ENCODE peak calls at places on chromosomes 1 and 21, in five cellular contexts. O, Q, N, A and H are unnamed samples.

GRCh38 chr1:11289064-11289463 is 16.1 kb downstream of the UBIAD1 start:
- DNase-seq in A (no peak), O (no peak), N (no peak), Q (no peak), H (no peak)

GRCh38 chr1:87518794-87519193 is 190.1 kb downstream of the LMO4 start:
- DNase-seq in A (no peak), O (no peak), Q (no peak), N (no peak), H (no peak)

GRCh38 chr1:33875857-33876256 is 12.0 kb downstream of the HMGB4 start:
- DNase-seq in A (no peak), O (no peak), Q (no peak), N (no peak), H (no peak)

GRCh38 chr1:52502789-52503188 is 50.1 kb downstream of the TUT4 start:
- DNase-seq in N (no peak), Q (no peak), O (no peak), A (no peak), H (no peak)

GRCh38 chr1:221891708-221892107 is 149.8 kb upstream of the DUSP10 start:
- DNase-seq in Q (no peak), N (no peak), A (no peak), O (no peak), H (no peak)

GRCh38 chr1:213761845-213762407 is 225.8 kb upstream of the PROX1 start:
- DNase-seq in N (no peak), A (peak; percentile 18), O (no peak), Q (peak; percentile 27), H (no peak)

GRCh38 chr21:38388219-38388618 is 110.1 kb downstream of the ERG start:
- DNase-seq in Q (no peak), A (no peak), O (no peak), N (no peak), H (no peak)

GRCh38 chr1:25017436-25018109 is 87.5 kb upstream of the RUNX3 start:
- DNase-seq in Q (no peak), A (no peak), O (no peak), N (no peak), H (no peak)

GRCh38 chr1:42081475-42081874 is 71.7 kb upstream of the GUCA2B start:
- DNase-seq in A (no peak), Q (no peak), N (no peak), O (no peak), H (no peak)

GRCh38 chr1:243939167-243939848 is 89.3 kb upstream of the AKT3 start:
- DNase-seq in N (no peak), O (no peak), Q (no peak), A (no peak), H (no peak)

GRCh38 chr1:234926574-234927311 is 201.9 kb downstream of the TOMM20 start:
- DNase-seq in N (no peak), A (no peak), Q (peak; percentile 66), O (no peak), H (no peak)

GRCh38 chr1:112515311-112516009 is 6.7 kb downstream of the WNT2B start:
- DNase-seq in A (no peak), N (no peak), O (no peak), Q (no peak), H (no peak)

GRCh38 chr1:57421366-57421765 is 2.5 kb downstream of the DAB1 start:
- DNase-seq in A (no peak), Q (no peak), N (no peak), O (no peak), H (no peak)

GRCh38 chr1:221039616-221040015 is 160.4 kb downstream of the HLX start:
- DNase-seq in O (no peak), N (no peak), Q (no peak), A (no peak), H (no peak)

GRCh38 chr21:41970751-41971653 is 17.2 kb upstream of the C2CD2 start:
- DNase-seq in Q (no peak), A (no peak), O (no peak), N (no peak), H (no peak)

GRCh38 chr1:203439086-203439620 is 36.5 kb upstream of the PRELP start:
- DNase-seq in A (no peak), O (no peak), N (no peak), Q (no peak), H (no peak)

GRCh38 chr1:76279387-76279748 is 204.8 kb downstream of the ST6GALNAC3 start:
- DNase-seq in O (peak; percentile 43), Q (no peak), N (no peak), A (no peak), H (no peak)

GRCh38 chr1:97379387-97380075 is 541.3 kb downstream of the DPYD start:
- DNase-seq in A (no peak), N (no peak), Q (no peak), O (no peak), H (no peak)

GRCh38 chr1:61080408-61081134 is 1.8 kb upstream of the NFIA start:
- DNase-seq in Q (no peak), O (no peak), A (no peak), N (no peak), H (no peak)

GRCh38 chr1:60066001-60066400 is 7.6 kb downstream of the C1orf87 start:
- DNase-seq in O (no peak), N (no peak), A (no peak), Q (no peak), H (no peak)

GRCh38 chr1:226004396-226004795 is 5.3 kb upstream of the SDE2 start:
- DNase-seq in O (no peak), N (no peak), A (no peak), Q (no peak), H (no peak)

GRCh38 chr1:247494746-247495145 is 36.8 kb upstream of the OR2B11 start:
- DNase-seq in N (no peak), Q (no peak), A (no peak), O (no peak), H (no peak)

GRCh38 chr1:76657618-76658017 is 209.7 kb upstream of the ST6GALNAC5 start:
- DNase-seq in A (no peak), Q (no peak), O (no peak), N (no peak), H (no peak)

GRCh38 chr1:40986328-40986783 is 6.9 kb downstream of the CTPS1 start:
- DNase-seq in Q (no peak), O (peak; percentile 68), N (no peak), A (no peak), H (no peak)

GRCh38 chr1:1228596-1229321 is 3.0 kb downstream of the SDF4 start:
- DNase-seq in N (no peak), O (no peak), A (no peak), Q (no peak), H (no peak)